ENCODE peak calls at places on chromosomes 16 and 17, in eight cellular contexts. W is A549, T is NB4, P is HCT116, K is IMR-90, V is endothelial cell of umbilical vein, N is uterus, I is heart left ventricle. Y is an unnamed sample.

GRCh38 chr17:69819316-69820087 is 255.5 kb upstream of the KCNJ16 start:
- DNase-seq in K (peak; percentile 67), N (no peak), W (no peak), P (no peak), T (no peak), V (no peak), I (no peak), Y (no peak)

GRCh38 chr16:48558269-48558915 is 51.6 kb downstream of the N4BP1 start:
- DNase-seq in K (peak; percentile 67), I (no peak), N (no peak), V (peak; percentile 25), P (no peak), T (peak; percentile 88), W (no peak), Y (no peak)

GRCh38 chr17:27423651-27424050 is 32.6 kb upstream of the KSR1 start:
- DNase-seq in T (no peak), P (no peak), K (peak; percentile 51), V (no peak), I (no peak), W (no peak), N (no peak), Y (no peak)

GRCh38 chr16:6726621-6727020 is 606.0 kb upstream of the RBFOX1 start:
- DNase-seq in I (no peak), W (no peak), K (no peak), N (no peak), T (no peak), P (no peak), V (no peak), Y (no peak)

GRCh38 chr16:68416057-68417046 is 32.0 kb downstream of the SMPD3 start:
- DNase-seq in I (no peak), V (no peak), P (no peak), N (no peak), T (peak; percentile 48), W (no peak), K (no peak), Y (peak; percentile 3)

GRCh38 chr17:73228748-73229236 is 32.9 kb downstream of the CPSF4L start:
- DNase-seq in W (peak; percentile 86), V (peak; percentile 54), K (peak; percentile 90), P (peak; percentile 36), N (peak; percentile 51), T (peak; percentile 72), I (peak; percentile 44), Y (no peak)

GRCh38 chr16:1933097-1933661 is 9.8 kb downstream of the MSRB1 start:
- DNase-seq in K (no peak), W (no peak), I (no peak), P (no peak), N (no peak), V (no peak), T (no peak), Y (no peak)

GRCh38 chr17:16381496-16381820 is 567 bp downstream of the UBB start:
- DNase-seq in W (no peak), I (no peak), V (no peak), T (no peak), K (peak; percentile 49), P (no peak), N (no peak), Y (no peak)

GRCh38 chr16:64969221-64969620 is 152.6 kb downstream of the CDH11 start:
- DNase-seq in P (no peak), I (no peak), W (no peak), V (no peak), N (no peak), K (peak; percentile 16), T (no peak), Y (no peak)

GRCh38 chr17:82098939-82099765 is 1.1 kb upstream of the FASN start:
- DNase-seq in W (no peak), I (no peak), T (peak; percentile 64), P (no peak), N (peak; percentile 33), K (no peak), V (no peak), Y (peak; percentile 91)

GRCh38 chr17:57783338-57783742 is 38.2 kb upstream of the CCDC182 start:
- DNase-seq in N (peak; percentile 29), V (peak; percentile 59), T (peak; percentile 88), K (peak; percentile 5), P (peak; percentile 18), W (peak; percentile 84), I (peak; percentile 74), Y (peak; percentile 91)

GRCh38 chr16:22162658-22163009 is 328 bp downstream of the SDR42E2 start:
- DNase-seq in I (no peak), N (no peak), W (no peak), V (no peak), P (no peak), K (no peak), T (no peak), Y (no peak)

GRCh38 chr16:22164482-22164881 is 2.2 kb downstream of the SDR42E2 start:
- DNase-seq in T (no peak), K (no peak), N (no peak), W (no peak), P (no peak), I (no peak), V (no peak), Y (no peak)

GRCh38 chr16:22161401-22161800 is 905 bp upstream of the SDR42E2 start:
- DNase-seq in N (no peak), V (no peak), T (no peak), K (no peak), I (no peak), P (no peak), W (no peak), Y (no peak)

GRCh38 chr16:22163806-22164205 is 1.5 kb downstream of the SDR42E2 start:
- DNase-seq in T (no peak), P (no peak), W (no peak), K (no peak), I (no peak), V (no peak), N (no peak), Y (no peak)

DNA sequence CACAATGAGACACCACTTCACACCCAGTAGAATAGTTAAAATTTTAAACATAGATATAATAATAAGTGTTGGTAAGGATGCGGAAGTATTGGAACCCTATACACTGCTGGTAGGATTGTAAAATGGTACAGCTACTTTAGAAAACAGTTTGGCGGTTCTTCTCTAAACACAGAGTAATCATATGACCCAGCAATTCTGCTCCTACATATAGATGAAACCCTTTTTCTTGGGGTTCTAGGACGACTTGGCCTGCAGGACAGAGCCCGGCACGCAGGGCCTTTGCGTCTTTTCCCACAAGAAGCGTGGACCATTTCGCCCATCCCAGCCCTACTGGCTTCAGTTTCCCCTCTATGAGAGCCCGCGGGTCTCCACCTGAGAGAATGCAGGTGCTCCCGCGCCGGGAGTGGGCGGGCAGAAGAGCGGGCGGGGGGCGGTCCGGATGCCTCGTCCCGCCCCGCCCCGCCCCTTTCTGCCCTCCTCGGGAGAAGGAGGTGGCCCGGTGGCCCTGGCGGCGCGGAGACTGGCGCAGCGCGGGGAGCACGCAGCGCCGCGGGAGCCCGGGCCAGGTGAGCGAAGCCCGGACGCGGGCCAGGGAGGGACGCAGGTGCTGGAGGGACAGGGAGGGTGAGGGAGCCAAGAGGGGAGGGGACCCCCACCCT is at the start of gene SDR42E2:
- DNase-seq in K (no peak), N (no peak), W (peak; percentile 38), I (no peak), P (no peak), V (no peak), T (no peak), Y (no peak)
- H3K4me3 ChIP-seq in K (no peak within 1 kb of the TSS), N (no peak within 1 kb of the TSS), W (peak within 1 kb of the TSS; percentile 24), I (no peak within 1 kb of the TSS), P (peak within 1 kb of the TSS; percentile 52), V (no peak within 1 kb of the TSS), T (no peak within 1 kb of the TSS), Y (no peak within 1 kb of the TSS)

GRCh38 chr17:5502552-5502951 is 16.2 kb downstream of the MIS12 start:
- DNase-seq in I (no peak), P (no peak), T (no peak), N (no peak), K (no peak), V (no peak), W (no peak), Y (no peak)

GRCh38 chr17:5501725-5502124 is 15.4 kb downstream of the MIS12 start:
- DNase-seq in P (no peak), I (no peak), T (no peak), N (no peak), V (no peak), K (no peak), W (no peak), Y (no peak)

GRCh38 chr17:5499790-5500189 is 13.4 kb downstream of the MIS12 start:
- DNase-seq in W (no peak), V (no peak), P (no peak), N (no peak), I (no peak), K (no peak), T (no peak), Y (no peak)

GRCh38 chr17:5500247-5500803 is 14.0 kb downstream of the MIS12 start:
- DNase-seq in P (no peak), V (peak; percentile 16), T (no peak), I (no peak), W (no peak), K (peak; percentile 12), N (no peak), Y (no peak)

GRCh38 chr17:5500804-5501391 is 14.5 kb downstream of the MIS12 start:
- DNase-seq in P (no peak), K (peak; percentile 94), W (peak; percentile 91), T (peak; percentile 76), I (peak; percentile 70), N (peak; percentile 88), V (peak; percentile 85), Y (peak; percentile 94)
- TF ChIP-seq POLR2A in P (no peak), K (peak; percentile 85), W (no peak), T (no peak), I (no peak), N (no peak), V (peak; percentile 23), Y (no peak)

DNA sequence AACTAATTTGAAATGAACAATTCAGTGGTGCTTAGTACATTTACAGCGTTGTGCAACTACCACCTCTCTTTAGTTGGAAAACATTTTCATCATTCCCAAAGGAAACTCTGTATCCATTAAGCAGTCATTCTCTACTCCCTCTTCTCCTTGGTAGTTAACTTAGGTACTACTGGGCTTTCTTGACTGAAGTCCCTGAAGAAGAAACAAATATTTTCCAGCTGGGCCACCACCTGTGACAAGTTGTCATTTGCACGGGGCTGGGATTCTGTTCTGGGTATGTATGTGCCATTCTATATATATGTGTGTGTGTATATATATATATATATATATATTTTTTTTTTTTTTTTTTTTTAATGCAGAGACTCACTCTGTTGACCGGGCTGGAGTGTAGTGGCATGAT is 15.4 kb upstream of the RMI2 start:
- DNase-seq in K (no peak), N (no peak), I (no peak), V (no peak), W (no peak), P (no peak), T (no peak), Y (no peak)
- H3K4me3 ChIP-seq in K (no peak overlapping the region), N (no peak overlapping the region), I (no peak overlapping the region), V (no peak overlapping the region), W (no peak overlapping the region), P (no peak overlapping the region), T (no peak overlapping the region), Y (no peak overlapping the region)

DNA sequence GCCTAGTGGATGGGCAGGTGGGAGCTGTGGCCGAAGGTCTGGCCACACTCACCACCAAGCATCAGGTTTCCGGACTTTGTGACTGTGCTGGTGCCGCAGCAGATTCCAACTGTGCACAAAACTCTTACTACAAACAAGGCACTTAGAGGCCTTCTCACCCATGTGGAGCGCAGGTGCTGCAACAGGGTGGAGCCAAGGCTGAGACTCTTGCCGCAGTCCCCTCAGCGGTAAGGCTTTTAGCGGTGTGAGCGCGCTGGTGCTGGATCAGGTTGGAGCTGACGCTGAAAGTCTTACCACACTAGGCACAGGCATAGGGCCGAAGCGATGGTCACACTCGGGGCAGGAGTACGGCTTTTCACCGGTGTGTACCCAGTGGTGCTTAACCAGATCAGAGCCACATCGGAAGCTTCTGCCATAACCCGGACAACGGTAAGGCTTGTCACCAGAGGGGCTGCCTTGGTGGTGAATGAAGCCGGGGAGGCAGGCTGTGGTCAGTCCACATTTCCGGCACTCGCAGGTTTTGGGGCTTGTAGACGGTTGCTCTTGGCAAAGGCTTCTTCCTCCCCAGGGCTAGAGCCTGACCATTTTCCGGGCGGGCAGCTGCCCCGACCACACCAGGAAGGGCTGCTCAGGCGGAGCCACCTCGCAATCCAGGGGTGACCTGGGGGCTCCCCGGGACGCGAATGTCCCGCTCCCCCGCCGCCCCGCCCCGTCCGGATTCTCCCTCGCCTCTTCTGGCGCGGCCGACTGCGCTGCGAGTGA is 1.0 kb upstream of the ARMC5 start:
- DNase-seq in K (peak; percentile 45), W (peak; percentile 41), V (peak; percentile 57), N (no peak), T (peak; percentile 95), P (no peak), I (no peak), Y (peak; percentile 94)
- TF ChIP-seq POLR2A in K (no peak), W (peak; percentile 10), V (no peak), N (no peak), T (peak; percentile 58), P (no peak), I (no peak), Y (no peak)